ENCODE peak calls at places on chromosome 15, in nine cellular contexts. D, O, I, R, G, S, C, E and J are unnamed samples.

GRCh38 chr15:56273724-56274123 is 30.0 kb upstream of the RFX7 start:
- DNase-seq in D (no peak), O (no peak), I (no peak), R (no peak), G (no peak), S (no peak), C (no peak), E (no peak), J (no peak)

GRCh38 chr15:48190932-48191573 is 412 bp upstream of the CTXN2 start:
- DNase-seq in D (no peak), O (peak; percentile 34), I (peak; percentile 91), R (peak; percentile 64), G (no peak), S (no peak), C (peak; percentile 34), E (peak; percentile 20), J (peak; percentile 72)

GRCh38 chr15:101394654-101395053 is 94.9 kb downstream of the PCSK6 start:
- DNase-seq in D (no peak), O (no peak), I (peak; percentile 13), R (no peak), G (no peak), S (no peak), C (no peak), E (no peak), J (no peak)

GRCh38 chr15:93347917-93348316 is 258.9 kb upstream of the RGMA start:
- DNase-seq in D (no peak), O (no peak), I (no peak), R (no peak), G (no peak), S (no peak), C (no peak), E (no peak), J (no peak)

GRCh38 chr15:62850791-62851291 is 191.7 kb upstream of the TPM1 start:
- DNase-seq in D (no peak), O (no peak), I (no peak), R (no peak), G (no peak), S (no peak), C (no peak), E (no peak), J (peak; percentile 76)

GRCh38 chr15:60898896-60899295 is 330.2 kb downstream of the RORA start:
- DNase-seq in D (no peak), O (no peak), I (no peak), R (no peak), G (no peak), S (no peak), C (no peak), E (no peak), J (no peak)

GRCh38 chr15:54772663-54773062 is 424.1 kb downstream of the RSL24D1 start:
- DNase-seq in D (no peak), O (no peak), I (no peak), R (no peak), G (no peak), S (no peak), C (no peak), E (no peak), J (no peak)

GRCh38 chr15:51796777-51797474 is 32.5 kb upstream of the TMOD3 start:
- DNase-seq in D (no peak), O (no peak), I (no peak), R (peak; percentile 30), G (no peak), S (no peak), C (no peak), E (no peak), J (no peak)

GRCh38 chr15:101538177-101538576 is 48.7 kb upstream of the PCSK6 start:
- DNase-seq in D (no peak), O (no peak), I (peak; percentile 19), R (no peak), G (no peak), S (no peak), C (no peak), E (no peak), J (no peak)

GRCh38 chr15:98807262-98807661 is 158.9 kb downstream of the IGF1R start:
- DNase-seq in D (no peak), O (no peak), I (no peak), R (peak; percentile 88), G (no peak), S (no peak), C (no peak), E (no peak), J (peak; percentile 89)

GRCh38 chr15:26771917-26772587 is 814 bp downstream of the GABRB3 start:
- DNase-seq in D (no peak), O (no peak), I (no peak), R (no peak), G (no peak), S (peak; percentile 40), C (no peak), E (no peak), J (no peak)

GRCh38 chr15:79811406-79812405 is 85.1 kb downstream of the MTHFS start:
- DNase-seq in D (no peak), O (no peak), I (no peak), R (peak; percentile 78), G (no peak), S (peak; percentile 70), C (no peak), E (no peak), J (peak; percentile 25)

GRCh38 chr15:73972984-73973682 is 19.0 kb downstream of the STOML1 start:
- DNase-seq in D (peak; percentile 73), O (peak; percentile 72), I (peak; percentile 85), R (peak; percentile 82), G (peak; percentile 41), S (peak; percentile 74), C (peak; percentile 87), E (peak; percentile 62), J (peak; percentile 73)

GRCh38 chr15:77335298-77335697 is 84.6 kb downstream of the PEAK1 start:
- DNase-seq in D (no peak), O (no peak), I (peak; percentile 41), R (peak; percentile 38), G (no peak), S (no peak), C (no peak), E (no peak), J (peak; percentile 19)

GRCh38 chr15:70199601-70200000 is 101.9 kb upstream of the TLE3 start:
- DNase-seq in D (no peak), O (no peak), I (no peak), R (no peak), G (no peak), S (no peak), C (no peak), E (no peak), J (no peak)

GRCh38 chr15:72474466-72474911 is 359 bp downstream of the ARIH1 start:
- DNase-seq in D (no peak), O (no peak), I (peak; percentile 63), R (peak; percentile 2), G (no peak), S (no peak), C (peak; percentile 14), E (no peak), J (no peak)

GRCh38 chr15:53038542-53038941 is 248.4 kb upstream of the ONECUT1 start:
- DNase-seq in D (no peak), O (no peak), I (no peak), R (no peak), G (no peak), S (no peak), C (no peak), E (no peak), J (no peak)

GRCh38 chr15:73964736-73965093 is 27.4 kb downstream of the STOML1 start:
- DNase-seq in D (peak; percentile 87), O (peak; percentile 41), I (peak; percentile 88), R (peak; percentile 75), G (peak; percentile 64), S (peak; percentile 58), C (peak; percentile 92), E (peak; percentile 81), J (peak; percentile 72)

GRCh38 chr15:98226149-98226548 is 265.6 kb downstream of the ARRDC4 start:
- DNase-seq in D (no peak), O (no peak), I (no peak), R (no peak), G (no peak), S (no peak), C (no peak), E (no peak), J (no peak)

GRCh38 chr15:41337631-41338522 is 5.2 kb downstream of the NUSAP1 start:
- DNase-seq in D (no peak), O (no peak), I (no peak), R (peak; percentile 21), G (no peak), S (no peak), C (no peak), E (no peak), J (no peak)

GRCh38 chr15:48868549-48868948 is 9.4 kb upstream of the EID1 start:
- DNase-seq in D (no peak), O (no peak), I (no peak), R (peak; percentile 81), G (no peak), S (no peak), C (no peak), E (no peak), J (peak; percentile 87)

GRCh38 chr15:88897142-88897455 is 1.8 kb upstream of the HAPLN3 start:
- DNase-seq in D (no peak), O (no peak), I (no peak), R (no peak), G (no peak), S (no peak), C (no peak), E (no peak), J (no peak)

GRCh38 chr15:66374179-66374578 is 12.5 kb upstream of the MAP2K1 start:
- DNase-seq in D (no peak), O (no peak), I (no peak), R (no peak), G (no peak), S (no peak), C (no peak), E (no peak), J (no peak)

GRCh38 chr15:31501536-31502157 is 175.0 kb downstream of the KLF13 start:
- DNase-seq in D (no peak), O (no peak), I (no peak), R (no peak), G (no peak), S (no peak), C (no peak), E (no peak), J (no peak)

GRCh38 chr15:66291816-66292215 is 1.6 kb upstream of the DIS3L start:
- DNase-seq in D (no peak), O (no peak), I (no peak), R (no peak), G (no peak), S (no peak), C (no peak), E (no peak), J (peak; percentile 51)

GRCh38 chr15:88835646-88836045 is 32.4 kb downstream of the ACAN start:
- DNase-seq in D (no peak), O (no peak), I (no peak), R (peak; percentile 53), G (no peak), S (no peak), C (no peak), E (no peak), J (peak; percentile 29)

GRCh38 chr15:81275711-81276417 is 48.1 kb downstream of the STARD5 start:
- DNase-seq in D (no peak), O (no peak), I (no peak), R (peak; percentile 37), G (no peak), S (no peak), C (no peak), E (no peak), J (peak; percentile 17)

GRCh38 chr15:42933886-42934667 is 13.5 kb upstream of the TTBK2 start:
- DNase-seq in D (no peak), O (no peak), I (no peak), R (no peak), G (no peak), S (no peak), C (no peak), E (no peak), J (peak; percentile 53)

GRCh38 chr15:62450061-62450460 is 285.0 kb upstream of the C2CD4B start:
- DNase-seq in D (no peak), O (no peak), I (no peak), R (no peak), G (no peak), S (no peak), C (no peak), E (no peak), J (no peak)

GRCh38 chr15:25095179-25095578 is 140.4 kb downstream of the SNRPN start:
- DNase-seq in D (no peak), O (no peak), I (no peak), R (no peak), G (no peak), S (no peak), C (no peak), E (no peak), J (no peak)

GRCh38 chr15:48402778-48403177 is 71.5 kb downstream of the DUT start:
- DNase-seq in D (no peak), O (no peak), I (no peak), R (no peak), G (no peak), S (no peak), C (no peak), E (no peak), J (no peak)